ENCODE peak calls at places on chromosomes 11 and 22, in seven cellular contexts. N is thyroid gland; R is transverse colon; J is A673; T is psoas muscle; Z is thoracic aorta; C is CD8-positive, alpha-beta T cell. S is an unnamed sample. For H3K4me1, the result is how much of the 10 kb centered on the place peaks cover.

GRCh38 chr11:8810331-8811301 is 100.4 kb upstream of the AKIP1 start:
- DNase-seq in N (peak), R (peak), J (peak), T (peak), Z (peak), C (no peak), S (peak)

GRCh38 chr22:46458525-46458924 is 78.9 kb downstream of the CELSR1 start:
- DNase-seq in N (no peak), R (no peak), J (no peak), T (no peak), Z (no peak), C (no peak), S (no peak)

GRCh38 chr11:116993599-116993998 is 104.6 kb downstream of the SIK3 start:
- DNase-seq in N (no peak), R (no peak), J (peak), T (no peak), Z (no peak), C (no peak), S (no peak)

GRCh38 chr11:33769542-33769941 is 4.8 kb downstream of the FBXO3 start:
- DNase-seq in N (no peak), R (no peak), J (no peak), T (no peak), Z (no peak), C (no peak), S (no peak)

GRCh38 chr11:79444923-79445322 is 4.1 kb upstream of the TENM4 start:
- DNase-seq in N (no peak), R (no peak), J (no peak), T (no peak), Z (no peak), C (no peak), S (no peak)

GRCh38 chr11:69683764-69684333 is 8.7 kb upstream of the LTO1 start:
- DNase-seq in N (peak), R (peak), J (peak), T (no peak), Z (no peak), C (no peak), S (peak)

GRCh38 chr11:15186146-15186545 is 71.4 kb downstream of the INSC start:
- DNase-seq in N (no peak), R (no peak), J (no peak), T (no peak), Z (no peak), C (no peak), S (no peak)

GRCh38 chr11:96122601-96123044 is 198.7 kb upstream of the MTMR2 start:
- DNase-seq in N (no peak), R (no peak), J (peak), T (no peak), Z (no peak), C (no peak), S (no peak)

GRCh38 chr11:10601722-10602281 is 33.3 kb upstream of the LYVE1 start:
- DNase-seq in N (peak), R (no peak), J (no peak), T (peak), Z (no peak), C (no peak), S (peak)

GRCh38 chr11:10603721-10604297 is 35.3 kb upstream of the LYVE1 start:
- DNase-seq in N (no peak), R (no peak), J (no peak), T (no peak), Z (no peak), C (no peak), S (no peak)

GRCh38 chr11:10602366-10602765 is 33.9 kb upstream of the LYVE1 start:
- DNase-seq in N (no peak), R (no peak), J (no peak), T (no peak), Z (no peak), C (no peak), S (no peak)

GRCh38 chr11:10604340-10604748 is 35.9 kb upstream of the LYVE1 start:
- DNase-seq in N (peak), R (peak), J (no peak), T (peak), Z (no peak), C (no peak), S (no peak)

GRCh38 chr11:10602945-10603344 is 34.5 kb upstream of the LYVE1 start:
- DNase-seq in N (no peak), R (no peak), J (no peak), T (no peak), Z (no peak), C (no peak), S (no peak)
- H3K4me1 ChIP-seq in N (under half), R (under half), J (under half), T (half or more), Z (half or more), C (under half), S (half or more)

DNA sequence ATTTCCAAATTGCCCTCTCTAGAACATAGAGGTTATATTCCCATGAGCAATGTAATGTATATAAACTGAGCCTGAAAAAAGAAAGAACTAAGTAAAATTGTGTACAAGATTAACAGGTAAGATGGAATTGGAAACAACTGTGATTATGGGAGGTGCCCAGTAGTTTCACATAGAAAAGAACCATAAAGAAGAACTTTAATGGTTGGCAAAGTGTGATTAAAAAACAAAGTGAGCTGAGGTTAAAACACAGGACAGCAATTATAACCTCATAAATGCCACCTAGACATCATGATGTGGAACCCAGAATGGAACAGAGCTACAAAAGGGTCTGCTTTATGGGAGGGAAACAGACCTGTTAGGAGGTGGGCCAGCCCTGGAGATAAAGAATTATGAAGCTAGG is 58.6 kb downstream of the CYB5R2 start:
- DNase-seq in N (no peak), R (no peak), J (no peak), T (no peak), Z (no peak), C (no peak), S (no peak)
- H3K27ac ChIP-seq in N (peak), R (no peak), J (no peak), T (no peak), Z (no peak), C (no peak), S (no peak)

GRCh38 chr11:73324665-73325035 is 16.6 kb downstream of the ARHGEF17 start:
- DNase-seq in N (no peak), R (no peak), J (no peak), T (no peak), Z (no peak), C (no peak), S (no peak)
- H3K4me1 ChIP-seq in N (half or more), R (half or more), J (under half), T (under half), Z (half or more), C (under half), S (half or more)

GRCh38 chr11:62127941-62128770 is 4.3 kb downstream of the INCENP start:
- DNase-seq in N (no peak), R (no peak), J (no peak), T (no peak), Z (no peak), C (no peak), S (peak)

GRCh38 chr11:62132188-62132587 is 8.4 kb downstream of the INCENP start:
- DNase-seq in N (peak), R (no peak), J (no peak), T (no peak), Z (no peak), C (no peak), S (no peak)

GRCh38 chr11:62128835-62129234 is 5.0 kb downstream of the INCENP start:
- DNase-seq in N (no peak), R (no peak), J (no peak), T (no peak), Z (no peak), C (no peak), S (no peak)

GRCh38 chr11:62130498-62131464 is 7.0 kb downstream of the INCENP start:
- DNase-seq in N (no peak), R (no peak), J (no peak), T (no peak), Z (no peak), C (no peak), S (no peak)

GRCh38 chr11:62129610-62130497 is 6.0 kb downstream of the INCENP start:
- DNase-seq in N (no peak), R (no peak), J (no peak), T (no peak), Z (no peak), C (no peak), S (no peak)
- H3K27ac ChIP-seq in N (no peak), R (no peak), J (no peak), T (no peak), Z (no peak), C (no peak), S (no peak)

DNA sequence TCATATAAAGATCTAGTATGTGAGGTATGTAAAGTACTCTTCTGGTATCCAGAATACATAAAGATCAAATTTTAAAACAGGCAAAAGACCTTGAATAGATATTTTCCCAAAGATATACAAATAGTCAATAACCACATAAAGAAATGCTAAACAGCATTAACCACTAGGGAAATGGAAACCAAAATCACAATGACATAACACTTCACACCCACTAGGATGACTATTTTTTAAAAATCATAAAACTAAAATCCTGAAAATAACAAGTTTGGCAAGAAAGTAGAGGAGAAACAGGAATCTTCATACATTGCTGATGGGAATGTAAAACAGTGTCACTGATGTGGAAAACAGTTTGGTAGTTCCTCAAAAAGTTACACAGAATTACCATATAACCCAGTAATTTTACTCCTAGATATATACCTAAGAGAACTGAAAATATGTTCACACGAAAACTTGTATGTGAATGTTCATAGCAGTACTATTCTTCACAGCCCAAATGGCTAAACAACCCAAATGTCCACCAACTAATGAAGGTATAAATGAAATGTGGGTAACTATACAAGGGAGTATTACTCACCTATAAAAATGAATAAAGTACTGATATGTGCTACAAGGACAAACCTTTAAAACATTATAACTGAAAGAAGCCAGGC is 12.5 kb downstream of the PICALM start:
- DNase-seq in N (no peak), R (no peak), J (no peak), T (no peak), Z (no peak), C (no peak), S (no peak)
- H3K4me1 ChIP-seq in N (under half), R (under half), J (under half), T (half or more), Z (half or more), C (half or more), S (half or more)

DNA sequence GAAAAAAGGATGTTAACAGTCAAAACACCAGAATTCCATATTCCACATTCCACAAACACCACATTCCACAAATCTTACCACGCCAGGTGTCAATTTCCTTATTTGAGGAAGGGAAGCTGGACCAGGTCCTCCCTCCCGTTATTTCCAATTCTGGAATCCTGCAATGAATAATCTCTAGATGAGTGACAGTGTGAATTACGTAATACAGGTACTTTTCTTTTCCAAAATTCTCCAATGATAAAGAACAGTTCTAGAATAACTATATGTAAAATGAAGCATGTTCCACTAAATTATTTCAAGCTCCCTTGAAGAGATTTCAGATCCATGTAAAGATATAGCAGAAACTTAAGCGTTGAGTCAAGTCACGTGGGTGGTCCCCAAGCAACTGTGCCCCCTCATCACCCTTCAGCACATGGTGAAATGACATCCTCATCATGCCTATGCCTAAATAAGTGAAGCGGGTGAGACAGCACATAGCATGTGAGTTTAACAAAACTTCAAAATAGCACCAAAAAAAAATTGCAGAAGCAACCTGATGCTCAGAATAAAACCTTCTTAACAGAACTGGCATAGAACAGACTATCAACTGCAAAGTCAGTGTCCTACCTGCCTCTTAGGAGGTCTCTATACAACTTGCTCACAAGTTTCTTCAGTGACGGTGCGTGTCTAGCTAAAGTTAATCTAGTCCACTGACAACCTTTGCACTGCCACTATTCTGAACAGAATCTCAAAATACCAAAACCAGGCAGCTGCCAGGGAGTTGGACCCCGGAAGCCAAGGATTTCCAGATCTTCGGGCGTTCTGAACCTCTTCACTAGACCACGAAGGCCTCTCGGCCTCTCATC is 875 bp downstream of the NFRKB start:
- DNase-seq in N (no peak), R (no peak), J (peak), T (no peak), Z (no peak), C (no peak), S (no peak)
- H3K27ac ChIP-seq in N (peak), R (peak), J (peak), T (peak), Z (peak), C (peak), S (peak)

GRCh38 chr22:40212126-40212525 is 34.4 kb downstream of the TNRC6B start:
- DNase-seq in N (no peak), R (no peak), J (no peak), T (no peak), Z (no peak), C (no peak), S (no peak)

GRCh38 chr22:40210814-40211213 is 33.1 kb downstream of the TNRC6B start:
- DNase-seq in N (no peak), R (no peak), J (no peak), T (no peak), Z (no peak), C (no peak), S (no peak)

GRCh38 chr22:40215266-40215665 is 37.5 kb downstream of the TNRC6B start:
- DNase-seq in N (peak), R (no peak), J (no peak), T (peak), Z (no peak), C (no peak), S (no peak)

GRCh38 chr22:40211481-40212052 is 33.8 kb downstream of the TNRC6B start:
- DNase-seq in N (no peak), R (no peak), J (no peak), T (no peak), Z (no peak), C (no peak), S (no peak)

DNA sequence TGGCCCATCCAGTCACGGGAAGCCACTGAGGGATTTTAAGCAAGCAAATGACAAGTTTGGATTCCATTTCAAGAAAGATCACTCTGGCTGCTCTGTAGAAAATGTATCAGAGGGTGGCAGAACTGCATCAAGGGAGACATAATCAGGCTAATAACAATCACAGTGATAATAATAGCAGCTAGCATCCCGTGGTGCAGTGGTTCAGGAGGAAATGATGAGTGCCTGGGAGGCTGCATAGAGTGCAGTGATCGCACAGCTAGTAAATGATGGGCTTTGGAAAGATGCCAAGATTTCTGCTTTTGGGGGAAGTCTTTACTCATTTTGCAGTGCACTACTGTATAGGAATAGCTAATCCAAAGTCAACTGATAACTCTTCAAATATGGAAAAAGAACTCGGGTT is 35.8 kb downstream of the TNRC6B start:
- DNase-seq in N (no peak), R (no peak), J (peak), T (no peak), Z (no peak), C (no peak), S (no peak)
- H3K4me1 ChIP-seq in N (under half), R (under half), J (under half), T (under half), Z (half or more), C (half or more), S (half or more)

DNA sequence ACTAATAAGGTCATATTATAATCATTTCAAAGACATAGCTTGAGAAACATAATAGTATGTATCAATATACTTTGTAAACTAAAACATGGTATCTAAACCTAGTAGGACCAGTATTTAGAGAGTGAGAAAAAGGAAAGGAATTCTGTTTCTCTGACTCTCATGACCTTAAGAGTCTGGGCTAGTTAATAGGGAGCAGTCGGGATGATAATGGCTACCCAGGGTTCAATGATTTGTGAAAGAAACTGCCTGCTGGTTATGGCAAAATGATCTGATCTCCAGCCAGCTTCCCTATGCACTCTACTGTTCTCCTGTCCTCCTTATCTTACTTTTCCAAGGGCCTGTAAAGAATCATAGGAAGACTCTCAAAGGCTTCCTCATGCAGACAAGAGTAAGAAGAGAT is 193.1 kb upstream of the PITPNB start:
- DNase-seq in N (no peak), R (no peak), J (no peak), T (no peak), Z (no peak), C (no peak), S (no peak)
- H3K27ac ChIP-seq in N (no peak), R (no peak), J (no peak), T (peak), Z (no peak), C (no peak), S (no peak)

GRCh38 chr11:122742350-122742749 is 86.8 kb downstream of the UBASH3B start:
- DNase-seq in N (no peak), R (no peak), J (no peak), T (no peak), Z (no peak), C (no peak), S (no peak)
- H3K4me1 ChIP-seq in N (under half), R (under half), J (under half), T (under half), Z (under half), C (half or more), S (half or more)